ENCODE peak calls at places on chromosomes 5 and 9, in seven cellular contexts. H, S, U, B, Y, E and X are unnamed samples.
A peak's percentile ranks its signal among the peaks of the same experiment; 100 is the strongest.

GRCh38 chr5:178155065-178155464 is 1.4 kb upstream of the NHP2 start:
- DNase-seq in H (no peak), S (no peak), U (no peak), B (no peak), Y (peak; percentile 16), E (no peak), X (no peak)

GRCh38 chr9:99725852-99726251 is 95.8 kb upstream of the NR4A3 start:
- DNase-seq in H (no peak), S (no peak), U (no peak), B (no peak), Y (no peak), E (no peak), X (no peak)

GRCh38 chr5:100446879-100447278 is 88.3 kb upstream of the FAM174A start:
- DNase-seq in H (no peak), S (no peak), U (no peak), B (no peak), Y (no peak), E (no peak), X (no peak)

GRCh38 chr5:34505731-34506130 is 150.4 kb upstream of the RAI14 start:
- DNase-seq in H (no peak), S (no peak), U (no peak), B (no peak), Y (no peak), E (no peak), X (no peak)

GRCh38 chr5:67696446-67696845 is 499.8 kb upstream of the CD180 start:
- DNase-seq in H (no peak), S (no peak), U (no peak), B (no peak), Y (no peak), E (no peak), X (no peak)

GRCh38 chr5:93583525-93583798 is 440 bp downstream of the NR2F1 start:
- DNase-seq in H (no peak), S (no peak), U (no peak), B (no peak), Y (peak; percentile 53), E (no peak), X (no peak)

GRCh38 chr5:1526681-1527131 is 2.9 kb upstream of the LPCAT1 start:
- DNase-seq in H (peak; percentile 37), S (peak; percentile 8), U (peak; percentile 67), B (no peak), Y (no peak), E (no peak), X (no peak)

GRCh38 chr5:137629646-137630045 is 106.2 kb downstream of the KLHL3 start:
- DNase-seq in H (no peak), S (no peak), U (no peak), B (peak; percentile 38), Y (peak; percentile 63), E (no peak), X (peak; percentile 24)

GRCh38 chr5:167797933-167798332 is 493.5 kb upstream of the WWC1 start:
- DNase-seq in H (no peak), S (no peak), U (no peak), B (no peak), Y (no peak), E (no peak), X (no peak)

GRCh38 chr9:128802482-128802881 is 15.4 kb downstream of the TBC1D13 start:
- DNase-seq in H (no peak), S (no peak), U (no peak), B (no peak), Y (no peak), E (no peak), X (no peak)